ENCODE peak calls at places on chromosome 20, in six cellular contexts. W, B, T, Z, P and I are unnamed samples.

GRCh38 chr20:38145094-38146075 is 19.7 kb downstream of the TGM2 start:
- DNase-seq in Z (no peak), B (peak), T (no peak), P (peak), W (no peak), I (no peak)

GRCh38 chr20:54002056-54002575 is 68.3 kb downstream of the BCAS1 start:
- DNase-seq in P (no peak), Z (no peak), W (no peak), T (no peak), B (no peak), I (no peak)

GRCh38 chr20:4415281-4415680 is 306.4 kb upstream of the PRND start:
- DNase-seq in P (no peak), T (no peak), W (no peak), B (no peak), Z (no peak), I (no peak)

GRCh38 chr20:2658414-2659354 is 5.3 kb downstream of the IDH3B start:
- DNase-seq in W (no peak), Z (no peak), B (peak), T (peak), P (no peak), I (no peak)

GRCh38 chr20:51429144-51429482 is 113.4 kb downstream of the NFATC2 start:
- DNase-seq in B (no peak), P (no peak), T (no peak), W (no peak), Z (no peak), I (no peak)

GRCh38 chr20:1994627-1995026 is 769 bp upstream of the PDYN start:
- DNase-seq in T (no peak), W (no peak), Z (no peak), P (no peak), B (no peak), I (no peak)

GRCh38 chr20:49602370-49603208 is 34.7 kb upstream of the PTGIS start:
- DNase-seq in T (no peak), W (no peak), Z (no peak), P (no peak), B (no peak), I (no peak)

GRCh38 chr20:51434026-51434425 is 108.5 kb downstream of the NFATC2 start:
- DNase-seq in W (no peak), B (no peak), T (no peak), Z (no peak), P (no peak), I (no peak)

GRCh38 chr20:13898012-13898612 is 92.3 kb downstream of the SEL1L2 start:
- DNase-seq in W (no peak), P (no peak), Z (peak), T (peak), B (peak), I (peak)

GRCh38 chr20:23358923-23359572 is 2.9 kb upstream of the GZF1 start:
- DNase-seq in T (no peak), P (no peak), Z (no peak), W (no peak), B (no peak), I (no peak)

GRCh38 chr20:36542019-36542488 is 735 bp downstream of the MYL9 start:
- DNase-seq in P (peak), Z (peak), B (peak), W (peak), T (peak), I (peak)

GRCh38 chr20:46151936-46152335 is 33.8 kb downstream of the CD40 start:
- DNase-seq in Z (peak), P (no peak), T (peak), B (peak), W (peak), I (no peak)

GRCh38 chr20:47063407-47063806 is 168.8 kb downstream of the EYA2 start:
- DNase-seq in Z (no peak), P (no peak), T (no peak), B (no peak), W (no peak), I (no peak)

GRCh38 chr20:4875578-4876067 is 125.7 kb downstream of the SLC23A2 start:
- DNase-seq in T (no peak), W (no peak), P (no peak), B (no peak), Z (no peak), I (no peak)

GRCh38 chr20:53738945-53739798 is 145.5 kb upstream of the ZNF217 start:
- DNase-seq in W (no peak), B (peak), Z (no peak), T (peak), P (no peak), I (no peak)

GRCh38 chr20:17806739-17807441 is 107.1 kb downstream of the BANF2 start:
- DNase-seq in W (peak), T (peak), P (peak), B (no peak), Z (peak), I (no peak)

GRCh38 chr20:1121439-1121838 is 3.0 kb downstream of the PSMF1 start:
- DNase-seq in P (no peak), W (no peak), T (peak), B (no peak), Z (no peak), I (no peak)

GRCh38 chr20:45946149-45946970 is 11.9 kb downstream of the PCIF1 start:
- DNase-seq in T (no peak), P (no peak), W (no peak), Z (no peak), B (peak), I (no peak)

GRCh38 chr20:33076662-33077398 is 2.6 kb upstream of the BPIFB4 start:
- DNase-seq in B (peak), P (no peak), Z (no peak), T (no peak), W (no peak), I (peak)

GRCh38 chr20:47464380-47465101 is 37.1 kb upstream of the NCOA3 start:
- DNase-seq in Z (peak), T (no peak), P (peak), W (no peak), B (no peak), I (peak)

GRCh38 chr20:34129518-34130162 is 17.6 kb upstream of the EIF2S2 start:
- DNase-seq in B (peak), W (peak), T (peak), P (peak), Z (peak), I (peak)

GRCh38 chr20:40868568-40869223 is 159.9 kb upstream of the TOP1 start:
- DNase-seq in Z (no peak), P (peak), B (no peak), W (no peak), T (no peak), I (no peak)

GRCh38 chr20:51616060-51616459 is 73.5 kb upstream of the NFATC2 start:
- DNase-seq in T (no peak), Z (no peak), B (peak), W (no peak), P (no peak), I (no peak)

GRCh38 chr20:50050660-50051308 is 62.2 kb downstream of the UBE2V1 start:
- DNase-seq in P (no peak), B (no peak), T (no peak), W (no peak), Z (no peak), I (no peak)

GRCh38 chr20:35561268-35561667 is 19.4 kb downstream of the ERGIC3 start:
- DNase-seq in T (peak), P (peak), B (peak), W (peak), Z (peak), I (no peak)

GRCh38 chr20:48411265-48411664 is 416.5 kb downstream of the PREX1 start:
- DNase-seq in B (no peak), T (no peak), W (no peak), Z (no peak), P (no peak), I (no peak)

GRCh38 chr20:1619861-1620444 is at the start of gene SIRPB1:
- DNase-seq in W (no peak), T (no peak), Z (no peak), P (peak), B (peak), I (no peak)

GRCh38 chr20:32040142-32040953 is 11.7 kb upstream of the HCK start:
- DNase-seq in P (no peak), Z (no peak), B (peak), T (no peak), W (no peak), I (no peak)

GRCh38 chr20:9409981-9410380 is 104.4 kb upstream of the LAMP5 start:
- DNase-seq in B (no peak), Z (no peak), W (no peak), T (no peak), P (no peak), I (no peak)

GRCh38 chr20:23242556-23243180 is 107.9 kb upstream of the NXT1 start:
- DNase-seq in B (no peak), T (no peak), Z (no peak), P (no peak), W (no peak), I (no peak)

GRCh38 chr20:3744806-3745685 is 12.6 kb downstream of the HSPA12B start:
- DNase-seq in W (peak), T (peak), P (peak), Z (peak), B (peak), I (peak)

GRCh38 chr20:11459090-11459877 is 458.4 kb upstream of the BTBD3 start:
- DNase-seq in P (no peak), W (no peak), T (no peak), Z (no peak), B (no peak), I (no peak)
- TF ChIP-seq MAX in P (no peak), W (no peak), T (no peak), Z (no peak), B (no peak), I (no peak)

GRCh38 chr20:61937146-61937962 is 128.3 kb downstream of the TAF4 start:
- DNase-seq in W (no peak), P (no peak), T (no peak), B (no peak), Z (no peak), I (no peak)
- TF ChIP-seq MAX in W (no peak), P (no peak), T (no peak), B (no peak), Z (no peak), I (no peak)

GRCh38 chr20:62657956-62658355 is 15.7 kb downstream of the SLCO4A1 start:
- DNase-seq in W (no peak), P (no peak), Z (no peak), B (no peak), T (no peak), I (no peak)
- TF ChIP-seq MAX in W (no peak), P (no peak), Z (no peak), B (no peak), T (no peak), I (no peak)

GRCh38 chr20:19692685-19693119 is 65.4 kb upstream of the RIN2 start:
- DNase-seq in T (peak), Z (peak), P (peak), B (peak), W (peak), I (peak)
- TF ChIP-seq MAX in T (no peak), Z (no peak), P (no peak), B (peak), W (no peak), I (no peak)

GRCh38 chr20:44693625-44694024 is 21.5 kb upstream of the CCN5 start:
- DNase-seq in Z (no peak), W (no peak), B (no peak), T (no peak), P (no peak), I (no peak)

GRCh38 chr20:44694159-44694558 is 21.0 kb upstream of the CCN5 start:
- DNase-seq in B (no peak), P (no peak), Z (no peak), W (no peak), T (no peak), I (no peak)

GRCh38 chr20:44692932-44693476 is 22.2 kb upstream of the CCN5 start:
- DNase-seq in P (peak), Z (no peak), B (no peak), W (no peak), T (no peak), I (peak)

GRCh38 chr20:44696315-44696714 is 18.9 kb upstream of the CCN5 start:
- DNase-seq in P (no peak), B (peak), W (no peak), Z (no peak), T (no peak), I (no peak)

DNA sequence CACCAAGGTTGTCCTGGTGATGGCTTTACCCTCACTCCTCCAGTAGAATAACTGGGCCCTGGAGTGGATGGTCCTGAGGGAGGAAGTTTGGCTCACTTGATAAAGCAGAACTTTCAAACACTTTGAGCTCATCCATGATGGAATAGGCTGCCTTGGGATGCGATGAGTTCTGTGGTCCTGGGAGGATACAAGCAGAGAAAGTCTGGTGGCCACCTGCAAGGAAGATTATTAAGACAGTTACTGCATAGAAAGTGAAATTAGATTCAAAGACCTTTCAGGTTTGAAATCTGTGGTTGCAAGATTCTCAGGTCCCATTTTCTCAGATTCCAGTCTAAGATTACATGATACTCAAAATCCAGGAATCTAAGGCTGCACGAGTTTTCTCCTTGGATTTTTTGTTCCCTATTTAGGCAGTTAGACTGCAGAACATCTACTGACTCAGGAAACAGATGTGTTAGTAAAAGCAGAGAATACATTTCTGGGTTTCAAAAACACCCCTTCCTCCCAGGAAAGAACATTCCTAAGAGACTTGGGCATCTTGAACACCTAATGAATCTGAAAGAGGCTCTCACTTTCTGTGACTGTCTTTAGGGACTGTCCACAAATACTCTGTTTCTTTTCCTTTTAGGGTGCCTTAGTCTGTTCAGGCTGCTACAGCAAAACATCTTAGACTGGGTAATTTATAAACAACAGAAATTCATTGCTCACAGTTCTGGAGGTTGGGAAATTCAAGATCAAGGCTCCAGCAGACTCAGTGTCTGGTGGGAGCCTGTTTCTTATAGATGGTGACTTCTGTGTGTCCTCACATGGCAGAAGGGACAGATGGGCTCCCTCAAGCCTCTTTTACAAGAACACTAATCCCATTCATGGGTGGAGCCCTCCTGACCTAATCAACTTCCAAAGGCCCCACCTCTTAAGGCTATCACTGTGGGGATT is 19.6 kb upstream of the CCN5 start:
- DNase-seq in Z (no peak), B (no peak), W (no peak), P (peak), T (no peak), I (no peak)
- TF ChIP-seq MAX in Z (no peak), B (no peak), W (no peak), P (no peak), T (no peak), I (no peak)

GRCh38 chr20:42359617-42360016 is 741.4 kb upstream of the CHD6 start:
- DNase-seq in T (no peak), P (no peak), W (no peak), Z (no peak), B (no peak), I (no peak)
- TF ChIP-seq MAX in T (no peak), P (no peak), W (no peak), Z (no peak), B (no peak), I (no peak)

DNA sequence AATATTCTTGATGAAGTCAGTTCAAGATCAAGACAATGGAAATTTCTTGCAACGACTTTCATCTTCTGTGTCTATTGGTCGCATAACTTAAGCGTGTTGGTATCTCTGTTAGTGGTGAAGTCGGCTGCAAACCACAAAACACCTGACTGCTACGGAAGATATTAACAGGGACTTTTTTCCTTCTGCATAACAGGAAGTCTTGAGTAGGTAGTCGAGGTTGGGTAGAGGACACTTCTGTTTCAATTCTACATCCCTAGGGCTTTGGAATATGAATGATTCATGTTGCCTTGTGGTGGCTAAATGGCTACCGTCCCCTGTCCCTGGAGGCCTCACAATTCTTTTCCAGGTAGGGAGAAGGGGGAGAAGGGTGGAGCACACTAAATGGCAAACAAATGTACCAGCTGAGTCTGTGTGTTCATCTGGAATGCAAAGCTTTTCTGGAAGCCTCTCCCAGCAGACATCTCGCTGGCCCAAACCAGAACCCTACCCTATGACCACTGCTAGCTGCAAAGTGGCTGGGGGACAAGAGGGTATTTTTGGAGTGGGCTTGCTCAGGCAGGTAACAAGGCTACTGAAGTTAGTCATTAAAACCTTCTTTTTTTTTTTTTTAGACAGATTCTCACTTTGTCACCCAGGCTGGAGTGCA is 34.6 kb upstream of the NKX2-2 start:
- DNase-seq in T (no peak), B (no peak), P (no peak), Z (no peak), W (no peak), I (no peak)
- TF ChIP-seq MAX in T (no peak), B (no peak), P (no peak), Z (no peak), W (no peak), I (no peak)